ENCODE peak calls at places on chromosomes 4 and X, in eight cellular contexts. S, U, J, Y, R, W, L and N are unnamed samples.

GRCh38 chrX:12410523-12410922 is 272.2 kb downstream of the FRMPD4 start:
- DNase-seq in S (no peak), U (no peak), J (no peak), Y (no peak), R (no peak), W (no peak), L (no peak), N (no peak)

GRCh38 chr4:54217642-54218486 is 11.2 kb upstream of the PDGFRA start:
- DNase-seq in S (peak), U (peak), J (peak), Y (peak), R (peak), W (peak), L (peak), N (peak)

GRCh38 chr4:3877236-3877635 is 111.1 kb downstream of the ADRA2C start:
- DNase-seq in S (no peak), U (no peak), J (no peak), Y (no peak), R (no peak), W (no peak), L (no peak), N (no peak)

GRCh38 chr4:156892695-156893211 is 78.8 kb downstream of the PDGFC start:
- DNase-seq in S (no peak), U (no peak), J (no peak), Y (no peak), R (no peak), W (no peak), L (no peak), N (no peak)

GRCh38 chr4:70505152-70505748 is 13.1 kb upstream of the AMTN start:
- DNase-seq in S (peak), U (peak), J (peak), Y (no peak), R (peak), W (peak), L (no peak), N (peak)

GRCh38 chrX:21831496-21831895 is 7.9 kb upstream of the MBTPS2 start:
- DNase-seq in S (no peak), U (no peak), J (no peak), Y (no peak), R (no peak), W (no peak), L (no peak), N (no peak)

GRCh38 chr4:98199247-98199646 is 56.0 kb upstream of the STPG2 start:
- DNase-seq in S (no peak), U (no peak), J (no peak), Y (no peak), R (peak), W (no peak), L (no peak), N (no peak)

GRCh38 chr4:5784960-5785611 is 74.1 kb downstream of the EVC start:
- DNase-seq in S (no peak), U (no peak), J (no peak), Y (no peak), R (no peak), W (no peak), L (no peak), N (no peak)

GRCh38 chrX:418927-419729 is 32.4 kb upstream of the PPP2R3B start:
- DNase-seq in S (no peak), U (no peak), J (no peak), Y (no peak), R (no peak), W (no peak), L (no peak), N (peak)

GRCh38 chr4:93066746-93067145 is 761.8 kb upstream of the ATOH1 start:
- DNase-seq in S (peak), U (no peak), J (no peak), Y (no peak), R (no peak), W (no peak), L (no peak), N (no peak)

GRCh38 chr4:21888195-21888976 is 60.2 kb downstream of the KCNIP4 start:
- DNase-seq in S (peak), U (no peak), J (no peak), Y (no peak), R (no peak), W (no peak), L (no peak), N (no peak)

GRCh38 chrX:39652336-39652735 is 445.4 kb downstream of the BCOR start:
- DNase-seq in S (peak), U (no peak), J (peak), Y (no peak), R (no peak), W (peak), L (no peak), N (no peak)

GRCh38 chr4:110631582-110632505 is 9.0 kb upstream of the PITX2 start:
- DNase-seq in S (peak), U (peak), J (peak), Y (no peak), R (peak), W (peak), L (peak), N (peak)
- TF ChIP-seq CTCF in S (peak), U (peak), J (peak), Y (peak), R (no peak), W (peak), L (peak), N (peak)

DNA sequence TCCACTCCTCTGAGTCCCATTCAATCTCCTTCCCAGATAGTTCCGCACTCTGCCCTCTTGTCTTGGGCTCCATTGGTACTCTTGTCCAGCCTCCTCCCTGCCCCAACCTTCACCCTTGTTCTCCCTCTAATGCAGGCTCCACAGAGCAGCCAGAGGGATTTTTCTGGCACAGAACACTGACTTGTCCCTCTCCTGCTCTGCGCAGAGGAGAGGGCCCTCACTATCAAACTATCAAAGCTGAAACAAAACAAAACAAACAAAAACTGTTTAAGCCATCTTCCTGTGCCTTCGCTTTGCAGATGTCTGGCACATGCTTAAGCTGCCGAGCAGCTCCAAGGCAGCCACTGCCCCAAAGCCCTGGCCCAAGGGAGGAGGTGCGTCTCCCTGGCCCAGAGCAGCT is 2.9 kb downstream of the CNGA2 start:
- DNase-seq in S (no peak), U (no peak), J (no peak), Y (no peak), R (no peak), W (no peak), L (no peak), N (no peak)
- H3K4me3 ChIP-seq in S (no peak), U (no peak), J (no peak), Y (no peak), R (no peak), W (no peak), L (no peak), N (no peak)

DNA sequence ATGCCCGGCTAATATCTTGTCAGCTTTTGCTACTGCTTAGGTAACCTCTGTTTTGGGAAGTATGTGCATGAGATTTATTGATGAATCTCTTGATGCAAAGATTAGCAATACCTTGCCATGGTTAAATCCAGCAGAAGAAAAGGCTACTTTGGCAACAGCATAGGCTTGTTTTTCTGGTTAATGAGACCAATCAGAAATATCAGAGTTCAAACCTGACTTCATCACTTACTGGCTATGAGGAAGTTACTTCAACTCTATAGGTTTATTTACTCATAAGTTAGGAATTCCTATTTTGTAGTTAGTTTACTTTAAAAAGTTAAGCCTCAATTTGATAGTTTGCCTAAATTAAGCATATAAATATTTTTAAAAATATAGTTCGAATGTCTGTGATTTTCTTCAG is 93.1 kb downstream of the PDLIM5 start:
- DNase-seq in S (peak), U (no peak), J (peak), Y (no peak), R (no peak), W (no peak), L (no peak), N (no peak)
- H3K27ac ChIP-seq in S (peak), U (no peak), J (peak), Y (peak), R (peak), W (no peak), L (peak), N (no peak)

GRCh38 chrX:133413218-133413925 is 1.9 kb downstream of the GPC4 start:
- DNase-seq in S (no peak), U (peak), J (no peak), Y (no peak), R (peak), W (no peak), L (no peak), N (no peak)

GRCh38 chrX:133412246-133412645 is 3.0 kb downstream of the GPC4 start:
- DNase-seq in S (no peak), U (no peak), J (no peak), Y (no peak), R (no peak), W (no peak), L (no peak), N (no peak)

GRCh38 chrX:133414399-133415275 is 652 bp downstream of the GPC4 start:
- DNase-seq in S (peak), U (peak), J (no peak), Y (no peak), R (peak), W (no peak), L (peak), N (peak)

GRCh38 chrX:133410555-133410954 is 4.7 kb downstream of the GPC4 start:
- DNase-seq in S (no peak), U (no peak), J (no peak), Y (no peak), R (no peak), W (no peak), L (no peak), N (no peak)

DNA sequence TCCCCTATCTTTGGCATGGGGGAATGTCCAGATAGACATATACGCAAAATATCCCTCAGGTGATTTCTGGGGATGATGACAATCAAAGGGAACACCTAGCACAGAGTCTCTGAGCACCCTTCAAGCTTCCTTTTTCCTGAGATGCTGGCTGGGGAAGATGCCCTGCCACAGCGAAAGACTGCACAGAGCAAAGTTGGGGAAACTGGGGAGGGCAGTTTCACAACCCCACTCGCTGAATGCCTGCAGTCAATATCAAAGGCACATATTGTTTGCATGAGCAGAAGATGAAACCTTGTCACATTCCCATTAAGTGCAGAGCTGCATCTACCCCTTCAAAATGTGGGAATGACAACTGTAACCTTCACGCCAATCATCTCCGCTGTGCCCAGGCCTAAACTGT is 2.6 kb downstream of the GPC4 start:
- DNase-seq in S (no peak), U (no peak), J (no peak), Y (no peak), R (no peak), W (no peak), L (no peak), N (no peak)
- TF ChIP-seq CTCF in S (no peak), U (no peak), J (no peak), Y (no peak), R (no peak), W (no peak), L (no peak), N (no peak)

GRCh38 chr4:40628888-40629287 is 776 bp downstream of the RBM47 start:
- DNase-seq in S (peak), U (no peak), J (no peak), Y (no peak), R (no peak), W (no peak), L (no peak), N (no peak)

GRCh38 chr4:40629401-40630334 is at the start of gene RBM47:
- DNase-seq in S (peak), U (peak), J (peak), Y (no peak), R (peak), W (peak), L (peak), N (peak)

GRCh38 chr4:40626183-40626990 is 3.3 kb downstream of the RBM47 start:
- DNase-seq in S (peak), U (no peak), J (no peak), Y (no peak), R (no peak), W (no peak), L (no peak), N (no peak)

GRCh38 chr4:40630335-40631021 is 814 bp upstream of the RBM47 start:
- DNase-seq in S (peak), U (peak), J (no peak), Y (no peak), R (peak), W (peak), L (no peak), N (peak)

DNA sequence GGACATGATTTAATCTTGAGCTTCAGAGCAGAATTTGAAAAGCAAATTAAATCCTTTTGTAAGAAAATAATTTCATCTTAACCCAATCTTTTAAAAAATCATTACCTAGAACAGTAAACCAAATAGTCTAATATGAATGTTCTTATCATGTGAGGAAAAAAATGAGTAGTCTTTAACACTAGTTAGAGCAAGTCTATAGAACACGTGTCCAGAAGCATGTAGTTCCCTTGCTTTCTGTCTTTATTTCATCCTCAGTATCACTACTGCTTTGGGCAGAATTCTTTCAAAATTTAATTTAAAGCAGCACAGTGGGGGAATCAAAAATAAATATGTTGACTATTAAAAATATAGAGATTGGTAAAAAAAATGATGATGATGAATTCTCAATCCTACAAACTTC is 2.1 kb downstream of the RBM47 start:
- DNase-seq in S (no peak), U (no peak), J (no peak), Y (no peak), R (no peak), W (no peak), L (no peak), N (no peak)
- H3K4me3 ChIP-seq in S (peak), U (peak), J (no peak), Y (peak), R (no peak), W (peak), L (no peak), N (peak)

GRCh38 chr4:153468587-153468986 is 2.4 kb downstream of the TMEM131L start:
- DNase-seq in S (no peak), U (no peak), J (no peak), Y (no peak), R (no peak), W (peak), L (no peak), N (no peak)
- H3K27ac ChIP-seq in S (peak), U (no peak), J (no peak), Y (peak), R (no peak), W (peak), L (no peak), N (no peak)

DNA sequence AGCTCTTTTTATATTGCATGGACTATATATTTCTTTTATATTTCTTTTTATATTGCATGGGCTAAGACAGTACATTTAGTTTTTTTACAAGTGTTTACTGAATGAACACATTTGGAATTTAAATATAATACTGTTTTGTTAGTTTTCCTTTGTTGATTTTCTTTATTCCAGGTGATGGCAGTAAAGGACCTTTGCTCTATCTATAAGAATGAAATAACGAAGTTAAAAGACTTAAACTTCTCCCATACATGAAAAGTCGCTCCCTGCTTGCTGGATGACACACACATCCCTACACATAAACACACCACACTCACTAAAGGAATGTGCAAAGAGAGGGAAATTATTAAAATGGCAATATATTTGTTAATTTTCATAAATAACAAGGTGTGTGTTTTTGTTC is 102.5 kb upstream of the ANXA10 start:
- DNase-seq in S (peak), U (no peak), J (no peak), Y (no peak), R (no peak), W (no peak), L (no peak), N (no peak)
- TF ChIP-seq CTCF in S (peak), U (no peak), J (no peak), Y (no peak), R (no peak), W (no peak), L (no peak), N (no peak)